ENCODE peak calls at places on chromosomes 5 and 9, in seven cellular contexts. J, C, Q, P, R, L and G are unnamed samples.

GRCh38 chr9:122370303-122370702 is 521 bp upstream of the PTGS1 start:
- DNase-seq in L (no peak), P (no peak), J (no peak), C (no peak), R (no peak), Q (no peak), G (no peak)

GRCh38 chr5:131355972-131356528 is 92.2 kb downstream of the CDC42SE2 start:
- DNase-seq in J (no peak), P (no peak), Q (no peak), L (no peak), C (peak; percentile 59), R (no peak), G (no peak)

GRCh38 chr5:24642022-24642421 is 2.8 kb downstream of the CDH10 start:
- DNase-seq in P (no peak), L (peak; percentile 16), R (no peak), Q (peak; percentile 61), J (peak; percentile 0), C (peak; percentile 0), G (no peak)

GRCh38 chr5:78594946-78595921 is 53.3 kb downstream of the LHFPL2 start:
- DNase-seq in L (peak; percentile 88), R (no peak), J (no peak), P (peak; percentile 24), Q (peak; percentile 96), C (peak; percentile 100), G (no peak)

GRCh38 chr5:162068412-162068811 is 839 bp downstream of the GABRG2 start:
- DNase-seq in R (no peak), Q (peak; percentile 14), C (no peak), L (peak; percentile 40), P (peak; percentile 5), J (peak; percentile 1), G (peak; percentile 76)

GRCh38 chr5:177454397-177455035 is 7.9 kb downstream of the PRR7 start:
- DNase-seq in P (peak; percentile 93), C (peak; percentile 80), L (peak; percentile 79), J (peak; percentile 95), R (no peak), Q (peak; percentile 89), G (peak; percentile 98)

GRCh38 chr5:73172893-73173292 is at the start of gene TMEM174:
- DNase-seq in Q (no peak), L (no peak), J (no peak), R (no peak), C (no peak), P (no peak), G (no peak)

GRCh38 chr5:135066781-135067430 is 32.9 kb upstream of the PITX1 start:
- DNase-seq in J (no peak), Q (no peak), C (no peak), L (no peak), R (no peak), P (no peak), G (no peak)

GRCh38 chr5:176365663-176366574 is 632 bp downstream of the ARL10 start:
- DNase-seq in C (peak; percentile 55), P (no peak), Q (no peak), L (no peak), R (no peak), J (peak; percentile 96), G (no peak)

GRCh38 chr9:34991833-34992375 is 2.4 kb downstream of the DNAJB5 start:
- DNase-seq in L (peak; percentile 34), C (no peak), P (peak; percentile 49), J (no peak), R (no peak), Q (peak; percentile 30), G (peak; percentile 68)

GRCh38 chr5:1310118-1310517 is 15.2 kb upstream of the TERT start:
- DNase-seq in C (no peak), Q (no peak), P (no peak), L (no peak), J (no peak), R (no peak), G (no peak)

GRCh38 chr5:34684281-34684979 is 28.3 kb downstream of the RAI14 start:
- DNase-seq in J (peak; percentile 6), P (no peak), C (peak; percentile 59), R (no peak), Q (peak; percentile 80), L (peak; percentile 32), G (no peak)

GRCh38 chr9:102967979-102968378 is 27.2 kb upstream of the CYLC2 start:
- DNase-seq in C (no peak), P (no peak), J (no peak), Q (no peak), R (no peak), L (no peak), G (no peak)

GRCh38 chr5:115329475-115329874 is 33.0 kb upstream of the CCDC112 start:
- DNase-seq in Q (no peak), J (no peak), C (no peak), R (no peak), L (no peak), P (no peak), G (no peak)

GRCh38 chr5:98585661-98586310 is 187.7 kb upstream of the RGMB start:
- DNase-seq in J (no peak), C (peak; percentile 59), P (no peak), R (no peak), L (no peak), Q (no peak), G (no peak)

GRCh38 chr5:126046275-126046674 is 376.9 kb upstream of the GRAMD2B start:
- DNase-seq in J (no peak), C (no peak), P (no peak), R (no peak), Q (no peak), L (no peak), G (no peak)

GRCh38 chr5:132674671-132675506 is 1.1 kb downstream of the IL4 start:
- DNase-seq in P (no peak), J (no peak), R (peak; percentile 93), Q (peak; percentile 45), C (peak; percentile 98), L (peak; percentile 24), G (no peak)

GRCh38 chr9:129109952-129110739 is 447 bp downstream of the CRAT start:
- DNase-seq in C (peak; percentile 28), R (no peak), Q (peak; percentile 40), P (no peak), L (peak; percentile 18), J (no peak), G (no peak)

GRCh38 chr5:164868761-164869160 is 1363.3 kb downstream of the MAT2B start:
- DNase-seq in L (no peak), J (no peak), C (no peak), R (no peak), Q (no peak), P (no peak), G (no peak)

GRCh38 chr9:110807956-110808598 is 139.5 kb downstream of the MUSK start:
- DNase-seq in J (no peak), P (no peak), L (no peak), C (peak; percentile 42), Q (no peak), R (peak; percentile 71), G (no peak)

GRCh38 chr5:134103397-134103796 is 11.1 kb upstream of the TCF7 start:
- DNase-seq in L (no peak), P (no peak), Q (no peak), J (no peak), R (no peak), C (no peak), G (no peak)

DNA sequence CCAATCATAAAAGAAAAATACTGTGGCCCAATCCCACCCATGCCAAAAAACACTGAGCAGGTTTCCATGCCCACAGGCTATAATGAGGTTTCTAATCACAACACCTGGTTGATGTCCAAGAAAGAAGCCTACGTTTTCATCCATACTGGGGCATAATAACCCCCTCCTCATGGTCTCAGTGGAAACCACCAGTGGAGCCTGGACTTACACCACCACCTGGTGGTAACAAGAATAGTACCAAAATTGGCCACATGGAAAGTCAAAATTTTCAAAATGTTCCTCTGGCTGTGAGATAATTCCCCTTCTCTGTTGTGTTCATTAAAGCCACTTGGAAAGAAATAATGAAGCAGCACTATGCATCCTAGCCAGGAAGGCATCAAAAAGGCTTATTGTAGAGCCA is 687.3 kb upstream of the ST8SIA4 start:
- DNase-seq in Q (no peak), J (peak; percentile 7), R (no peak), P (no peak), L (no peak), C (no peak), G (no peak)
- TF ChIP-seq RFX5 in Q (no peak), J (no peak), R (no peak), P (no peak), L (no peak), C (no peak), G (no peak)

GRCh38 chr5:65087154-65087553 is 318.4 kb downstream of the CWC27 start:
- DNase-seq in P (no peak), R (no peak), L (no peak), J (no peak), Q (no peak), C (no peak), G (no peak)
- TF ChIP-seq RFX5 in P (no peak), R (no peak), L (no peak), J (no peak), Q (no peak), C (no peak), G (no peak)

GRCh38 chr9:137313956-137314560 is 12.0 kb upstream of the NRARP start:
- DNase-seq in J (peak; percentile 26), C (no peak), R (no peak), P (no peak), Q (peak; percentile 20), L (no peak), G (no peak)

GRCh38 chr9:137315581-137316011 is 13.5 kb upstream of the NRARP start:
- DNase-seq in R (no peak), Q (peak; percentile 14), L (no peak), J (no peak), C (no peak), P (no peak), G (no peak)

GRCh38 chr9:137316012-137316981 is 14.2 kb upstream of the NRARP start:
- DNase-seq in J (peak; percentile 94), P (peak; percentile 95), Q (peak; percentile 75), L (no peak), C (no peak), R (no peak), G (no peak)

GRCh38 chr9:137313326-137313920 is 11.4 kb upstream of the NRARP start:
- DNase-seq in P (peak; percentile 11), Q (peak; percentile 27), R (no peak), J (peak; percentile 30), L (no peak), C (no peak), G (no peak)

GRCh38 chr9:137314561-137315560 is 12.8 kb upstream of the NRARP start:
- DNase-seq in J (peak; percentile 43), L (no peak), C (no peak), Q (no peak), R (no peak), P (no peak), G (no peak)
- TF ChIP-seq RFX5 in J (no peak), L (no peak), C (no peak), Q (no peak), R (no peak), P (no peak), G (no peak)

GRCh38 chr5:149457393-149457763 is 78.3 kb upstream of the IL17B start:
- DNase-seq in P (no peak), J (no peak), R (no peak), Q (no peak), L (no peak), C (no peak), G (no peak)

GRCh38 chr5:149464796-149465489 is 85.9 kb upstream of the IL17B start:
- DNase-seq in J (no peak), L (no peak), C (peak; percentile 78), R (no peak), Q (no peak), P (no peak), G (no peak)

GRCh38 chr5:149455889-149456409 is 76.9 kb upstream of the IL17B start:
- DNase-seq in R (no peak), L (peak; percentile 73), Q (no peak), P (peak; percentile 60), C (peak; percentile 86), J (no peak), G (no peak)

GRCh38 chr5:149456597-149457392 is 77.7 kb upstream of the IL17B start:
- DNase-seq in J (peak; percentile 52), R (no peak), L (no peak), P (peak; percentile 78), C (no peak), Q (no peak), G (no peak)

GRCh38 chr5:149459891-149460290 is 80.8 kb upstream of the IL17B start:
- DNase-seq in P (no peak), L (no peak), C (no peak), J (no peak), Q (no peak), R (no peak), G (no peak)
- TF ChIP-seq RFX5 in P (no peak), L (no peak), C (no peak), J (no peak), Q (no peak), R (no peak), G (no peak)